ENCODE peak calls at places on chromosomes 11 and 22, in ten cellular contexts. S is prostate gland; G is right lobe of liver; I is IMR-90; X is hepatocyte; D is HCT116; W is cardiac muscle cell; R is heart left ventricle; H is CD8-positive, alpha-beta T cell; F is PC-3. L is an unnamed sample. For H3K36me3, the result is how much of the 10 kb centered on the place peaks cover.

GRCh38 chr22:26568207-26568706 is 21.7 kb downstream of the TPST2 start:
- DNase-seq in I (peak), H (no peak), D (no peak), X (peak), G (no peak), R (no peak), F (peak), W (no peak), S (peak), L (peak)

GRCh38 chr22:28817919-28818859 is 17.8 kb upstream of the XBP1 start:
- DNase-seq in H (no peak), X (peak), D (no peak), R (peak), I (no peak), W (peak), F (peak), S (peak), G (peak), L (peak)

GRCh38 chr22:23684561-23685031 is 6.2 kb upstream of the RGL4 start:
- DNase-seq in X (no peak), I (peak), H (no peak), R (no peak), W (no peak), G (no peak), S (no peak), D (no peak), F (no peak), L (no peak)

GRCh38 chr22:49203863-49204598 is 623.6 kb downstream of the BRD1 start:
- DNase-seq in H (peak), D (no peak), F (no peak), X (no peak), R (no peak), W (no peak), G (peak), S (no peak), I (no peak), L (peak)

GRCh38 chr11:19846654-19847330 is 134.2 kb downstream of the NAV2 start:
- DNase-seq in I (peak), R (peak), F (no peak), D (no peak), H (no peak), S (no peak), W (no peak), X (no peak), G (no peak), L (no peak)

GRCh38 chr11:58058276-58059010 is 27.7 kb downstream of the OR6Q1 start:
- DNase-seq in W (no peak), S (no peak), D (no peak), G (no peak), R (no peak), F (peak), H (no peak), I (no peak), X (no peak), L (peak)

GRCh38 chr22:26826431-26826935 is 169.1 kb downstream of the MIAT start:
- DNase-seq in W (no peak), I (no peak), D (no peak), H (no peak), R (no peak), X (no peak), F (no peak), S (no peak), G (no peak), L (no peak)

GRCh38 chr11:15688351-15688792 is 573.6 kb downstream of the INSC start:
- DNase-seq in D (no peak), I (peak), S (no peak), F (no peak), G (no peak), H (no peak), W (no peak), R (peak), X (no peak), L (no peak)

GRCh38 chr22:25402501-25403283 is 161.8 kb upstream of the GRK3 start:
- DNase-seq in I (peak), X (no peak), G (peak), S (peak), W (no peak), D (no peak), R (peak), F (peak), H (no peak), L (peak)

GRCh38 chr11:36465449-36466163 is 44.5 kb downstream of the TRAF6 start:
- DNase-seq in F (no peak), G (no peak), D (no peak), X (no peak), I (peak), W (no peak), S (no peak), R (no peak), H (no peak), L (no peak)

GRCh38 chr22:23868580-23868979 is 10.9 kb downstream of the SLC2A11 start:
- DNase-seq in H (no peak), G (no peak), W (no peak), X (no peak), D (no peak), R (no peak), I (no peak), S (no peak), F (no peak), L (no peak)

GRCh38 chr11:113876074-113876797 is 864 bp upstream of the USP28 start:
- DNase-seq in R (no peak), F (no peak), X (no peak), I (no peak), H (no peak), S (no peak), G (no peak), W (no peak), D (no peak), L (peak)

GRCh38 chr11:22730319-22730718 is 63.9 kb downstream of the GAS2 start:
- DNase-seq in H (no peak), X (peak), I (peak), D (no peak), F (peak), G (no peak), R (no peak), W (peak), S (no peak), L (no peak)

GRCh38 chr11:78708388-78708787 is 133.7 kb upstream of the NARS2 start:
- DNase-seq in S (no peak), R (no peak), F (peak), G (no peak), D (no peak), X (no peak), W (no peak), H (no peak), I (peak), L (no peak)

GRCh38 chr22:40224702-40225101 is 47.0 kb downstream of the TNRC6B start:
- DNase-seq in I (peak), R (no peak), H (no peak), X (no peak), D (no peak), F (no peak), W (no peak), S (no peak), G (no peak), L (no peak)

GRCh38 chr11:45285931-45286632 is at the start of gene SYT13:
- DNase-seq in G (peak), I (no peak), W (peak), F (no peak), D (no peak), S (peak), H (no peak), R (peak), X (peak), L (peak)

GRCh38 chr22:32745251-32745995 is 56.1 kb upstream of the TIMP3 start:
- DNase-seq in I (peak), S (peak), G (no peak), W (peak), F (peak), H (no peak), D (peak), X (peak), R (peak), L (no peak)

GRCh38 chr22:20319041-20319744 is 667 bp downstream of the DGCR6L start:
- DNase-seq in X (no peak), I (no peak), F (no peak), H (no peak), G (peak), D (no peak), R (no peak), S (peak), W (peak), L (peak)

GRCh38 chr11:73439002-73439843 is 63.0 kb downstream of the RELT start:
- DNase-seq in H (no peak), W (peak), X (no peak), S (no peak), D (no peak), R (no peak), F (no peak), I (peak), G (peak), L (no peak)

GRCh38 chr11:88701816-88702215 is 364.0 kb downstream of the GRM5 start:
- DNase-seq in G (no peak), D (no peak), W (no peak), I (no peak), H (no peak), F (no peak), R (no peak), X (no peak), S (no peak), L (no peak)

GRCh38 chr11:1499261-1499890 is 12.8 kb upstream of the MOB2 start:
- DNase-seq in I (no peak), H (no peak), G (peak), W (no peak), F (no peak), X (no peak), D (no peak), S (no peak), R (peak), L (peak)

DNA sequence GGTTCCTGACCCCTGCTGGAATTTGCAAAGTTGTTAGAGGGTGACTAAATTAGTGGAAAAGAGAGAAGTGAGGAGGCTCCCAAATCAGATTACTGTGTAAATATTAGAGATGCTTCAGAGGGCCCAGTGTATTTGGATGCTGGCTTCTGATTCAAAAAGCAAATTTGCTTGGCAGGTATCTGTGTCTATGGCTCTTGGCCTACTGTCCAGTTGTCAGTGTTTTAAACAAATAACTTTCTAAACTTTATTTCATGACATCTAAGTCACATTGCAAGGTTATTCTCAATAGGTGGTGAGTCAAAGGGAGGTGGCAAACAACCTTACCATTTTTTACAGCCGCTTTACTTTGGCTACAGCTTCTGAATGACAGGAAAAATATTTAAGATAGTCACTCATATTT is 720.1 kb downstream of the KCNA4 start:
- DNase-seq in S (no peak), G (no peak), I (no peak), H (no peak), X (no peak), D (no peak), R (no peak), W (no peak), F (peak), L (no peak)
- H3K36me3 ChIP-seq in S (under half), G (under half), I (under half), H (under half), X (under half), D (under half), R (under half), W (under half), F (under half), L (under half)

DNA sequence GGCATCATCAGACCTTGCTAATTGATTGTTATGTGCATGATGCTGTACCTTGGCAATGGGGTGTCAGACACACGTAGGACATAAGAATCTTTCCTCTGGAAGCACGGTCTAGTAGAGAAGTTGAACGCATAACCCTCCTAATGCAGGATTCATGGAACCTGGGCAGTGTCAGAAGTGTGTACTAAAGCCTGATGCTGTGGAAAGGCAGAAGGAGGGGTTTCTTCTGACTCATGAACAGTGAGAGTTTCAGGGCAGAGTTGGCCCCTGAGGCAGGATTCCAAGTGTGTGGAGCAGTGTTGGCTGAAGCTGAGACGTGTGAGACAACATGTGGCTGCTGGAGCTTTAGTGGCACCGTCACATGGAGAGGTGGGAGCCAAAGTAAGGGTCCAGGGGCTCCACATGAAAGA is 3.5 kb downstream of the PANX1 start:
- DNase-seq in F (peak), R (peak), G (no peak), H (no peak), W (no peak), D (no peak), S (no peak), I (peak), X (peak), L (no peak)
- H3K27ac ChIP-seq in F (peak), R (no peak), G (peak), H (no peak), W (no peak), D (no peak), S (no peak), I (peak), X (peak), L (no peak)

GRCh38 chr22:42296381-42296853 is 26.0 kb upstream of the TCF20 start:
- DNase-seq in I (no peak), R (peak), H (no peak), G (no peak), X (peak), D (no peak), F (no peak), W (no peak), S (no peak), L (no peak)
- TF ChIP-seq CTCF in I (no peak), R (no peak), H (peak), G (no peak), X (no peak), D (no peak), F (peak), W (no peak), S (no peak), L (no peak)

GRCh38 chr11:64909653-64910343 is 7.2 kb downstream of the ATG2A start:
- DNase-seq in X (no peak), H (no peak), R (no peak), D (no peak), I (no peak), W (no peak), F (no peak), S (no peak), G (no peak), L (peak)
- H3K36me3 ChIP-seq in X (under half), H (under half), R (under half), D (under half), I (half or more), W (under half), F (under half), S (half or more), G (under half), L (half or more)

GRCh38 chr11:60970890-60971289 is 590 bp upstream of the CD6 start:
- DNase-seq in X (no peak), G (no peak), H (no peak), W (no peak), D (no peak), S (no peak), I (no peak), R (no peak), F (no peak), L (no peak)

GRCh38 chr11:60970369-60970774 is 1.1 kb upstream of the CD6 start:
- DNase-seq in G (peak), I (peak), H (peak), R (peak), S (no peak), F (peak), D (peak), W (peak), X (peak), L (no peak)

GRCh38 chr11:60972182-60973030 is 926 bp downstream of the CD6 start:
- DNase-seq in D (no peak), S (no peak), R (no peak), H (no peak), F (no peak), G (no peak), X (no peak), W (no peak), I (no peak), L (no peak)

GRCh38 chr11:60973699-60974098 is 2.2 kb downstream of the CD6 start:
- DNase-seq in I (no peak), X (no peak), G (no peak), D (no peak), H (peak), R (no peak), F (no peak), W (no peak), S (no peak), L (no peak)

DNA sequence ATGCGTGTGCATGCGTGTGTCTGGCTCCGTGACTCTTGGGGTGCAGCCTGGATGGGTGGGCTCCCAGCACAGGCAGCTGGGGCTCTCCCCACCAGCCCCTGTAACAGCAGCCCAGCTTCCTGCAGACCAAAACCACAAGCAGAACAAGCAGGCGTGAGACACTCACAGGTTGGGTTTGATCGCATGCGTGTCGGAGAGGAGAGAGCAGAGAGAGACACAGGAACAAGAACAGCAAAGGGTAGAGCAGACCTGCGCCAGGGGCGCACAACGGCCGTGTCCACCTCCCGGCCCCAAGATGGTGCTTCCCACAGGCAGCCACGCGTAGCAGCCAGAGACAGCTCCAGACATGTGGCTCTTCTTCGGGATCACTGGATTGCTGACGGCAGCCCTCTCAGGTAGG is at the start of gene CD6:
- DNase-seq in S (no peak), G (no peak), H (peak), W (no peak), R (no peak), D (no peak), F (no peak), I (no peak), X (no peak), L (no peak)
- H3K27ac ChIP-seq in S (no peak), G (no peak), H (peak), W (no peak), R (no peak), D (no peak), F (no peak), I (no peak), X (no peak), L (no peak)

GRCh38 chr11:76513654-76514034 is 68.8 kb downstream of the EMSY start:
- DNase-seq in S (no peak), I (no peak), W (no peak), D (no peak), R (no peak), X (no peak), F (no peak), H (no peak), G (no peak), L (no peak)

GRCh38 chr11:76515494-76515893 is 70.7 kb downstream of the EMSY start:
- DNase-seq in W (no peak), F (no peak), G (no peak), S (no peak), I (no peak), D (no peak), R (no peak), H (no peak), X (no peak), L (no peak)

GRCh38 chr11:76510060-76511047 is 65.5 kb downstream of the EMSY start:
- DNase-seq in H (no peak), R (no peak), X (no peak), I (peak), W (no peak), S (no peak), F (no peak), D (no peak), G (no peak), L (no peak)

DNA sequence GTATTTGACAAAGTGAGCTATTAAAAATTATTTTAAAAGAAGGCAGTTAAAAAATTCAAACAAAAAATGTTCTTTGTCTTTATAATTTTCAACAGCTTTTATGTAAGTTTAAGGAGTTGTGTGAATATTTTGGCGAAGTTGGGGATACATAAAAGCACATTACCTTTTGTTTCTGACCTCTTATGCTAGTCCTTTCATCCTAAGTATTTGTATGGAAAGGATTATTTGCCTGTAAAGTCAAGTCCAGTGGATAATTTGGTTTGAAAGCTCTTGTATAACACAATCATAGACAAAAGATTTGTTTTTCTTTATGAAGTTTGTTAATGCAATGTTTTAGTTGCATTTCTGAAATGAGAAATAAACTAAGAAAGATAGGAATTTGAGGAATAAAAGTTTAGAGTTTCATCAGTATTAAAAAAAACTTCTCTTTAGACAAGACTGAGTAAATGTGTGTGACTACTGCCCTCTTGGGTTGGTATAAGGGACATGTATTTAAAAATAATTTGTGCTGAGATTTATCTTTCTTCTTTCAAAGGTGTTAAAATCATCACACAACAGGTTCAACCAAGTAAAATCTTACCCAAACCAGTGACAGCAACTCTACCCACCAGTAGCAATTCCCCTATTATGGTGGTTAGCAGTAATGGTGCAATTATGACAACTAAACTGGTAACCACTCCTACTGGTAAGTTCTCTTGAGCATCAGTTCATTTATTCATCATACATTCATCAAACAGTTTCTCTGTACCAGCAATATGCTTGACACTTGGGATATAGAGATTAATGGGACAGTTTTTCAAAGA is 68.2 kb downstream of the EMSY start:
- DNase-seq in S (no peak), G (no peak), F (peak), X (peak), R (no peak), D (peak), I (peak), W (peak), H (no peak), L (no peak)
- TF ChIP-seq CTCF in S (no peak), G (peak), F (peak), X (peak), R (peak), D (peak), I (peak), W (peak), H (peak), L (no peak)

DNA sequence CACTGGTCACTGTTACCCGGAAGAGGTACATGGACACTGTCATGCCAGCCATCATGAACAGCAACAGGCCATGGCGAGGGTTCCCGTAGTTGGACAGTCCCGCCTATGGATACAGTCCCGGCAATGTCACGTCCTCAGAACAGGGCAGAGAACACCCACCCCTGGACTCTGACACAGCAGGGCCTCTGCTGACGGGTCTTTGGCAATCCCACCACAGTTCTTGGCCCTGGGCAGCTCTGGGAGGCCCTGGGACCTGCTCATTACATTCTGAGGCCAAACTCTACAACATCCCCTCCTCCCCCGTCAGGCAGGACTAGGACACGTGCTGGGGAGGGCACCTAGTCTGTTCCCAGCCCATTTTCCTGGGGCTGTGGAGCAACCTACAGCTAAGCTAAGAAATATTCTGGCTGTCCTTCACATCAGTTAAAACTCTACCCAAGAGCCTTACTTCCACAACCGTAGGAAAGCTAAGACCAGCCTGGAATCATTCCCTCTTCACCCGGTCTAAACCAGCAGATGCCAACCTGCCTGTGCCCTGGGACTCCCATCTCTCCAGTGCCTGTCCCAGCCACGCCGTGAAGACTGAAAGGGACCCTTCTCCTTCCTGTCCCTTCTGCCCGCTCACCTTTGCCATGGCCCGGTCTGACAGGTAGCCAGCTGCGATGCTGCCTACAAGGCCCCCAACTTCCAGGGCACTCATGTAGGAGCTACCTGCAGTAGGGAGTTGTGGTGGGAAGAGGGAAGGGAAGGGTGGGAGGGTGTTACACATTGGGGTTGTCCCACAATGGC is 4.5 kb downstream of the SLC37A4 start:
- DNase-seq in H (no peak), W (no peak), D (no peak), R (no peak), X (peak), F (no peak), S (no peak), I (no peak), G (peak), L (no peak)
- H3K36me3 ChIP-seq in H (under half), W (under half), D (under half), R (under half), X (under half), F (under half), S (under half), I (under half), G (under half), L (under half)